ENCODE peak calls at places on chromosomes 11 and 22, in seven cellular contexts. T, C, L, Y, F, P and H are unnamed samples.

GRCh38 chr11:117805048-117805447 is 8.0 kb upstream of the DSCAML1 start:
- DNase-seq in F (no peak), C (no peak), L (no peak), Y (no peak), T (no peak), P (no peak), H (no peak)

GRCh38 chr11:70862093-70862492 is 390.3 kb downstream of the SHANK2 start:
- DNase-seq in P (no peak), F (no peak), T (no peak), C (no peak), L (no peak), Y (no peak), H (no peak)

GRCh38 chr11:68950776-68951175 is 30.0 kb downstream of the MRGPRD start:
- DNase-seq in C (no peak), L (no peak), T (no peak), F (no peak), Y (no peak), P (no peak), H (no peak)

GRCh38 chr11:6206456-6207180 is 1.3 kb downstream of the C11orf42 start:
- DNase-seq in F (no peak), L (no peak), P (no peak), C (peak), Y (no peak), T (no peak), H (no peak)

GRCh38 chr11:47724041-47724729 is 9.0 kb upstream of the AGBL2 start:
- DNase-seq in T (no peak), F (no peak), P (no peak), Y (no peak), L (peak), C (no peak), H (no peak)

GRCh38 chr22:22901578-22902218 is 14.1 kb downstream of the IGLL5 start:
- DNase-seq in T (no peak), L (no peak), Y (no peak), P (no peak), F (no peak), C (no peak), H (no peak)

GRCh38 chr22:41833369-41834004 is 582 bp downstream of the SREBF2 start:
- DNase-seq in P (peak), F (peak), C (peak), T (peak), L (no peak), Y (peak), H (peak)

GRCh38 chr22:29912605-29913398 is 29.8 kb downstream of the MTMR3 start:
- DNase-seq in P (no peak), T (no peak), F (no peak), L (peak), C (peak), Y (no peak), H (no peak)

GRCh38 chr11:120467627-120468026 is 43.9 kb upstream of the GRIK4 start:
- DNase-seq in T (no peak), F (no peak), P (no peak), C (no peak), L (no peak), Y (no peak), H (no peak)

GRCh38 chr11:76267563-76267962 is 61.3 kb upstream of the WNT11 start:
- DNase-seq in T (no peak), P (no peak), F (no peak), C (no peak), Y (no peak), L (peak), H (no peak)

GRCh38 chr11:66473167-66473566 is 6.5 kb downstream of the PELI3 start:
- DNase-seq in P (no peak), L (no peak), F (no peak), Y (no peak), T (no peak), C (no peak), H (no peak)

GRCh38 chr11:130388607-130389205 is 39.7 kb downstream of the ADAMTS8 start:
- DNase-seq in T (no peak), C (no peak), P (peak), F (no peak), L (no peak), Y (no peak), H (peak)

GRCh38 chr22:20626811-20627210 is 119.4 kb downstream of the MED15 start:
- DNase-seq in Y (no peak), L (no peak), T (no peak), P (no peak), C (no peak), F (no peak), H (no peak)

GRCh38 chr11:116613201-116613910 is 159.4 kb downstream of the BUD13 start:
- DNase-seq in L (no peak), T (no peak), Y (no peak), P (no peak), C (no peak), F (no peak), H (no peak)

GRCh38 chr11:59659981-59660380 is 8.9 kb downstream of the PATL1 start:
- DNase-seq in Y (no peak), P (no peak), F (no peak), T (no peak), L (no peak), C (no peak), H (no peak)

GRCh38 chr11:33899383-33900037 is 7.6 kb upstream of the LMO2 start:
- DNase-seq in L (peak), C (peak), F (peak), Y (no peak), T (no peak), P (no peak), H (no peak)

GRCh38 chr22:45683680-45684079 is 12.0 kb downstream of the ATXN10 start:
- DNase-seq in F (no peak), Y (no peak), T (no peak), L (no peak), P (no peak), C (no peak), H (no peak)

GRCh38 chr11:76596652-76597051 is 73.9 kb downstream of the LRRC32 start:
- DNase-seq in Y (no peak), L (no peak), C (no peak), F (no peak), T (no peak), P (no peak), H (no peak)

GRCh38 chr22:20857838-20858614 is 585 bp downstream of the PI4KA start:
- DNase-seq in P (peak), F (peak), C (peak), L (peak), T (peak), Y (peak), H (peak)

GRCh38 chr22:24427500-24428164 is at the start of gene ADORA2A:
- DNase-seq in F (no peak), L (no peak), Y (no peak), T (peak), P (peak), C (no peak), H (peak)

GRCh38 chr11:73262851-73263495 is 9.2 kb upstream of the P2RY6 start:
- DNase-seq in P (no peak), T (no peak), F (peak), L (peak), Y (no peak), C (no peak), H (no peak)

GRCh38 chr22:17569971-17570511 is 6.7 kb downstream of the SLC25A18 start:
- DNase-seq in Y (no peak), F (no peak), P (no peak), T (no peak), C (peak), L (peak), H (no peak)

GRCh38 chr11:20448838-20449237 is 61.3 kb downstream of the PRMT3 start:
- DNase-seq in T (no peak), F (no peak), P (no peak), C (no peak), L (no peak), Y (no peak), H (no peak)

GRCh38 chr11:8794126-8794525 is 111.5 kb downstream of the RPL27A start:
- DNase-seq in T (no peak), P (no peak), L (no peak), C (no peak), F (no peak), Y (no peak), H (no peak)

GRCh38 chr11:2213384-2213842 is 41.8 kb upstream of the TH start:
- DNase-seq in Y (no peak), P (no peak), C (no peak), F (peak), T (no peak), L (no peak), H (no peak)

GRCh38 chr11:65854161-65854592 is 3.8 kb downstream of the CFL1 start:
- DNase-seq in T (no peak), P (no peak), Y (no peak), L (no peak), C (no peak), F (no peak), H (no peak)

GRCh38 chr11:84396521-84396920 is 1110.4 kb upstream of the CCDC90B start:
- DNase-seq in L (peak), F (no peak), C (no peak), T (no peak), P (no peak), Y (no peak), H (no peak)

GRCh38 chr22:49305966-49306631 is 521.6 kb downstream of the BRD1 start:
- DNase-seq in Y (no peak), C (no peak), F (peak), T (no peak), L (no peak), P (no peak), H (no peak)

GRCh38 chr22:26170795-26171194 is 1.5 kb downstream of the SEZ6L start:
- DNase-seq in Y (peak), C (peak), P (no peak), T (no peak), F (peak), L (no peak), H (no peak)